ENCODE peak calls at places on chromosomes 13 and 19, in five cellular contexts. One of them, this sample, is unnamed.

GRCh38 chr13:106311004-106311403 is 224.5 kb downstream of the EFNB2 start:
- DNase-seq in A549: no peak
- DNase-seq in right lobe of liver: no peak
- DNase-seq in uterus: no peak
- DNase-seq in dorsolateral prefrontal cortex: no peak
- DNase-seq in this sample: no peak

GRCh38 chr19:30799854-30800755 is 427.9 kb downstream of the ZNF536 start:
- DNase-seq in dorsolateral prefrontal cortex: peak; percentile 57
- DNase-seq in right lobe of liver: no peak
- DNase-seq in A549: peak; percentile 38
- DNase-seq in uterus: no peak
- DNase-seq in this sample: no peak

GRCh38 chr13:33146843-33147611 is 130.8 kb downstream of the KL start:
- DNase-seq in right lobe of liver: no peak
- DNase-seq in dorsolateral prefrontal cortex: no peak
- DNase-seq in uterus: no peak
- DNase-seq in A549: no peak
- DNase-seq in this sample: peak; percentile 6

GRCh38 chr13:26202365-26202972 is 19.6 kb downstream of the RNF6 start:
- DNase-seq in A549: no peak
- DNase-seq in right lobe of liver: no peak
- DNase-seq in uterus: no peak
- DNase-seq in dorsolateral prefrontal cortex: no peak
- DNase-seq in this sample: no peak

GRCh38 chr19:5547881-5548280 is 19.9 kb downstream of the TINCR start:
- DNase-seq in dorsolateral prefrontal cortex: no peak
- DNase-seq in uterus: no peak
- DNase-seq in A549: peak; percentile 58
- DNase-seq in right lobe of liver: no peak
- DNase-seq in this sample: peak; percentile 46

GRCh38 chr13:67204731-67205130 is 25.4 kb downstream of the PCDH9 start:
- DNase-seq in A549: no peak
- DNase-seq in uterus: no peak
- DNase-seq in dorsolateral prefrontal cortex: no peak
- DNase-seq in right lobe of liver: no peak
- DNase-seq in this sample: no peak

GRCh38 chr13:44874176-44874575 is 115.1 kb downstream of the NUFIP1 start:
- DNase-seq in uterus: no peak
- DNase-seq in right lobe of liver: no peak
- DNase-seq in dorsolateral prefrontal cortex: no peak
- DNase-seq in A549: no peak
- DNase-seq in this sample: no peak

GRCh38 chr13:45718063-45718462 is 15.9 kb downstream of the CBY2 start:
- DNase-seq in A549: peak; percentile 24
- DNase-seq in uterus: no peak
- DNase-seq in right lobe of liver: no peak
- DNase-seq in dorsolateral prefrontal cortex: no peak
- DNase-seq in this sample: peak; percentile 9

GRCh38 chr13:51158923-51159322 is 47.8 kb upstream of the C13orf42 start:
- DNase-seq in A549: no peak
- DNase-seq in uterus: no peak
- DNase-seq in dorsolateral prefrontal cortex: no peak
- DNase-seq in right lobe of liver: no peak
- DNase-seq in this sample: no peak

GRCh38 chr13:64640002-64640401 is 2590.1 kb downstream of the PCDH9 start:
- DNase-seq in A549: peak; percentile 47
- DNase-seq in right lobe of liver: no peak
- DNase-seq in uterus: no peak
- DNase-seq in dorsolateral prefrontal cortex: no peak
- DNase-seq in this sample: no peak

GRCh38 chr19:54416695-54417491 is 1.6 kb downstream of the TTYH1 start:
- DNase-seq in dorsolateral prefrontal cortex: peak; percentile 78
- DNase-seq in uterus: no peak
- DNase-seq in A549: no peak
- DNase-seq in right lobe of liver: no peak
- DNase-seq in this sample: no peak

DNA sequence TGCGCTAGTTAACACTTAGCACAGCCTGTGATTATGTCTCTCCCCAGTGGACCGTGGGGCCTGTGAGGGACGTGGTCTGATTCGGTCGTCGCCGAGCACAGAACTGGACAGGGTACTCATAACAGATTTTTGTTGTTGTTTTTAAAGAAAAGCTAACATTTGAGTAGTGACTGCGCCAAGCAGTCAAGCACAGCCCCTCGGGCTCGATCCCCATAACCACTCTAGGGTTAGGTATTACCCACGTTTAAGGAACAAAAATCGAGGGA is 805 bp upstream of the PTOV1 start:
- DNase-seq in A549: no peak
- DNase-seq in right lobe of liver: peak; percentile 51
- DNase-seq in uterus: peak; percentile 35
- DNase-seq in dorsolateral prefrontal cortex: no peak
- DNase-seq in this sample: no peak
- H3K4me3 ChIP-seq in A549: peak overlapping the region; percentile 89
- H3K4me3 ChIP-seq in right lobe of liver: peak overlapping the region; percentile 98
- H3K4me3 ChIP-seq in uterus: peak overlapping the region; percentile 93
- H3K4me3 ChIP-seq in dorsolateral prefrontal cortex: peak overlapping the region; percentile 87
- H3K4me3 ChIP-seq in this sample: peak overlapping the region; percentile 95

DNA sequence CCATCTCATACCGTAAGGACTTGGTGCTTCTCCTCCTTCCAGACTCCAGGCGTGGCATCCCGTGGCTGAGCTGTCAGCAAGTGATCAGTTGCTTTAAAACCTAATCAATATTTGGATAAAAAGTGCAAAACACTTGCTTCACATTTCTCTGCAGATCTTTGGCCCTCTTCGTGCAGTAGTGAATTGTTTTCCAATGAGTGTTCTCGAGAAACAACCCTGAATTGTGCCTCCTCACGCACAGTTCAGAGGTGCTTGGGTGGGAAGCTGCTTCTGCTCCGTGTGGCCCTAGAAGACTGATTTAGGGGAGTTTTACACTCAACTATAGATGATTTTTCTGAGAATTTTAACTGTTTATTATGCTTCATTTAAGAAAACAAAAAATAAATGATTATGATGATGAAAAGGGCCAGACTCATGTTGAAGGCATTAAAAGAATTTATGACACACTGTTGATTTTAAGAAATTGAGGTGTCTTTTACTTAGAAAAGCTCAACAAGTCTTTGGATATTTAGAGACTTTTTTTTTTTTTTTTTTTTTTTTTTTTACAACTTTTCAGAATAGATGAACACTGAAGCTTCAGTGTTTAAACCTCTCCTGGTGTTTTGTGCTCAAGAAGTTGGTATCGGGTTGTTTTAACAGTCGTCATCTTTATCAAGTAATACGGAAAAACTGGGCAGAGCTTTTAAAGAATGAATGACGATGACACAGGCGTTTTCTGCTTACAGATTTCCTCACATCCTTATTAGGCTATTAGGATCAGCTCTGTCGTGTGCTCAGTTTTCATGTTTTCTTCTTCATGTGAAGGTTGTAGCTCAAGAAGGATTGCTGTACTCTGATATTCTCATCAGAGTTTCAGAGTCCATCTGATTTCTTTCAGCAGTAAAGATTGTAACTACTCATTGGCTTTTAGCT is 39.5 kb upstream of the TEX29 start:
- DNase-seq in uterus: no peak
- DNase-seq in right lobe of liver: no peak
- DNase-seq in A549: no peak
- DNase-seq in dorsolateral prefrontal cortex: no peak
- DNase-seq in this sample: no peak
- H3K4me3 ChIP-seq in uterus: no peak overlapping the region
- H3K4me3 ChIP-seq in right lobe of liver: no peak overlapping the region
- H3K4me3 ChIP-seq in A549: no peak overlapping the region
- H3K4me3 ChIP-seq in dorsolateral prefrontal cortex: no peak overlapping the region
- H3K4me3 ChIP-seq in this sample: no peak overlapping the region

DNA sequence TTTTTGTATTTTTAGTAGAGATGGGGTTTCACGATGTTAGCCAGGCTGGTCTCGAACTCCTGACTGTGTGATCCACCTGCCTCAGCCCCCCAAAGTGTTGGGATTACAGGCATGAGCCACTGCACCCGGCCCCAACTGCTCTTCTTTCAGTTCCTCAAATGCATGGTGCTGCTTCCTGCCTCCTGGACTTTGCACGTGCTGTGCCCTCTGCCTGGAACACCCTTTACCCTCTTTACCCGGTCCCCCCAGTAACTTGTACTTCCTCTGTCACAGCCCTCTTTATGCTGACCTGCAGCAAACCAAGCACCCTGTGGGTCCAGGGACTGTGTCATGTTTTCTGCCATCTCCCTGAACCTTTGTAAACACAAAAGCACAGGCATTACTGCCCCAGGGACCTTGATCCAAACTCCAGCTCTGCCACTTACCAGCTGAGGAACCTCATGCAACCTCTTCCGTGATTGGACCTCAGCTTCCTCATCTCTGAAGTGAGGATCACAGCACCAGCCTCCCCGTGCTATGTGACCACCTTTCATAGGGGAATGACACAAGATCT is 3.8 kb downstream of the BLVRB start:
- DNase-seq in uterus: no peak
- DNase-seq in right lobe of liver: peak; percentile 70
- DNase-seq in A549: peak; percentile 58
- DNase-seq in dorsolateral prefrontal cortex: no peak
- DNase-seq in this sample: no peak
- H3K4me3 ChIP-seq in uterus: no peak overlapping the region
- H3K4me3 ChIP-seq in right lobe of liver: no peak overlapping the region
- H3K4me3 ChIP-seq in A549: no peak overlapping the region
- H3K4me3 ChIP-seq in dorsolateral prefrontal cortex: no peak overlapping the region
- H3K4me3 ChIP-seq in this sample: no peak overlapping the region

GRCh38 chr19:19461671-19462622 is 53.4 kb downstream of the TSSK6 start:
- DNase-seq in uterus: peak; percentile 49
- DNase-seq in dorsolateral prefrontal cortex: no peak
- DNase-seq in right lobe of liver: no peak
- DNase-seq in A549: no peak
- DNase-seq in this sample: no peak
- H3K4me3 ChIP-seq in uterus: no peak overlapping the region
- H3K4me3 ChIP-seq in dorsolateral prefrontal cortex: no peak overlapping the region
- H3K4me3 ChIP-seq in right lobe of liver: no peak overlapping the region
- H3K4me3 ChIP-seq in A549: no peak overlapping the region
- H3K4me3 ChIP-seq in this sample: no peak overlapping the region

This sample was measured in mammary epithelial cell.